ENCODE peak calls at places on chromosomes 4 and X, in seven cellular contexts. C is K562, O is mammary epithelial cell, M is heart left ventricle, T is tibial artery, H is AG04450, I is tibial nerve. E is an unnamed sample.

GRCh38 chr4:175790067-175790466 is 22.0 kb downstream of the GPM6A start:
- DNase-seq in C (no peak), M (no peak), O (no peak), H (no peak), T (no peak), I (no peak), E (no peak)

GRCh38 chrX:140724337-140725105 is 15.0 kb downstream of the LINC00632 start:
- DNase-seq in O (no peak), T (no peak), C (no peak), I (no peak), H (no peak), M (no peak), E (no peak)

GRCh38 chr4:90515191-90515590 is 388.0 kb downstream of the CCSER1 start:
- DNase-seq in T (no peak), C (no peak), H (no peak), I (no peak), M (no peak), O (peak), E (no peak)

GRCh38 chr4:106201373-106201772 is 114.6 kb downstream of the TBCK start:
- DNase-seq in H (no peak), M (no peak), T (no peak), C (peak), I (no peak), O (peak), E (no peak)

GRCh38 chr4:75679876-75680575 is 6.8 kb upstream of the G3BP2 start:
- DNase-seq in C (no peak), T (no peak), H (no peak), O (no peak), I (no peak), M (no peak), E (no peak)

GRCh38 chr4:62006108-62006507 is 806.0 kb downstream of the ADGRL3 start:
- DNase-seq in O (no peak), H (no peak), T (no peak), I (no peak), C (no peak), M (no peak), E (no peak)

GRCh38 chr4:26815686-26816085 is 45.0 kb upstream of the STIM2 start:
- DNase-seq in I (no peak), H (no peak), C (no peak), M (no peak), T (no peak), O (no peak), E (no peak)

GRCh38 chr4:143294710-143295109 is 42.0 kb upstream of the GAB1 start:
- DNase-seq in I (no peak), C (no peak), O (no peak), M (no peak), T (no peak), H (no peak), E (no peak)

GRCh38 chr4:2714071-2714770 is 41.9 kb downstream of the TNIP2 start:
- DNase-seq in C (no peak), O (no peak), I (no peak), T (no peak), H (no peak), M (peak), E (no peak)
- H3K27ac ChIP-seq in C (no peak), O (no peak), I (peak), T (peak), H (peak), M (peak), E (peak)

DNA sequence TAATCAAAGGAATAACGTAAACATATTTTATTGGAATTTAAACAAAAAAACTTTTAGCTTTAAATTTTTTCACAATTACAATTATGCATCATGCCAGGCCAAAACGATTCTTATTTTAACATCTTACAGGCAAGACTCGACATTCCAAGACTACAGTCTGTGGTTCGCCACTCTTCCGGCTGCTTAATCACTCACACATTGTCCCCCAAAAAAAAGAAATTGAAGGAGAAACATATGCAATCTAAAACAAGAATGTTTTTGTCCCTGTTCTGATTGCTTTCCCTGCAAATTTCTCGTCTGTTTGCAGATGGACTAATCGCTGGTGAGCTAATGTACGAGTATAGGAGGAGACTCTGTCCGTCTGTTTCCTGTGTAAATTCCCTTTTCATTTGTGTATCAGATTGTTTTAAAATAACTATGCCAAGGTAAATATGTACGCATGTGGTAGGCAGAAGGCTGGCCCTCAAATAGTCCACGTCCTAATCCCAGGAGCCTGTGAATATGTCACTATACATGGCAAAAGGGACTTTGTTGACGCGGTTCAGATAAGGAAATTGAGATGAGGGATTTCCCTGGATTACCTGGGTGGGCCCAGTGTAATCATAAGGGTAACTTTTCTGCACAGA is 37.7 kb upstream of the MTNR1A start:
- DNase-seq in H (no peak), O (no peak), T (no peak), I (no peak), M (no peak), C (no peak), E (no peak)
- H3K27ac ChIP-seq in H (no peak), O (no peak), T (no peak), I (no peak), M (no peak), C (no peak), E (no peak)

GRCh38 chrX:18668059-18668458 is 3.8 kb downstream of the RS1 start:
- DNase-seq in O (no peak), M (no peak), I (no peak), T (no peak), H (no peak), C (no peak), E (no peak)
- H3K27ac ChIP-seq in O (no peak), M (no peak), I (no peak), T (no peak), H (no peak), C (no peak), E (no peak)

GRCh38 chr4:38071801-38072567 is 111.8 kb downstream of the PTTG2 start:
- DNase-seq in C (no peak), H (no peak), I (no peak), T (no peak), O (no peak), M (peak), E (no peak)

GRCh38 chr4:38072578-38072977 is 112.4 kb downstream of the PTTG2 start:
- DNase-seq in H (no peak), C (no peak), O (no peak), I (no peak), M (no peak), T (no peak), E (no peak)

GRCh38 chr4:38067499-38067898 is 107.3 kb downstream of the PTTG2 start:
- DNase-seq in T (no peak), C (no peak), O (no peak), M (no peak), H (no peak), I (no peak), E (no peak)

GRCh38 chr4:38068107-38068506 is 107.9 kb downstream of the PTTG2 start:
- DNase-seq in O (no peak), I (no peak), C (no peak), T (no peak), H (no peak), M (no peak), E (no peak)

GRCh38 chr4:38069271-38069760 is 109.1 kb downstream of the PTTG2 start:
- DNase-seq in I (no peak), T (no peak), H (peak), O (peak), C (peak), M (no peak), E (peak)
- H3K27ac ChIP-seq in I (no peak), T (no peak), H (no peak), O (no peak), C (no peak), M (no peak), E (peak)

GRCh38 chr4:156169011-156169410 is 215.3 kb upstream of the CTSO start:
- DNase-seq in T (peak), I (no peak), O (peak), M (peak), C (no peak), H (peak), E (peak)
- H3K27ac ChIP-seq in T (no peak), I (no peak), O (no peak), M (peak), C (no peak), H (no peak), E (no peak)

GRCh38 chr4:53716471-53717063 is 125.3 kb upstream of the LNX1 start:
- DNase-seq in I (no peak), T (no peak), H (no peak), M (no peak), C (no peak), O (no peak), E (no peak)
- H3K27ac ChIP-seq in I (no peak), T (peak), H (no peak), M (peak), C (no peak), O (no peak), E (no peak)

GRCh38 chr4:136855886-136856285 is 676.4 kb downstream of the PCDH18 start:
- DNase-seq in H (no peak), T (no peak), O (no peak), C (no peak), M (no peak), I (no peak), E (no peak)

GRCh38 chr4:136864580-136865185 is 667.6 kb downstream of the PCDH18 start:
- DNase-seq in I (no peak), T (no peak), O (peak), H (peak), C (peak), M (no peak), E (peak)

GRCh38 chr4:136863756-136864155 is 668.5 kb downstream of the PCDH18 start:
- DNase-seq in O (no peak), H (no peak), T (no peak), I (no peak), M (no peak), C (no peak), E (no peak)

GRCh38 chr4:136861081-136861480 is 671.2 kb downstream of the PCDH18 start:
- DNase-seq in T (no peak), M (no peak), H (no peak), O (no peak), C (no peak), I (no peak), E (no peak)

GRCh38 chr4:136858911-136859310 is 673.4 kb downstream of the PCDH18 start:
- DNase-seq in C (no peak), T (no peak), O (no peak), I (no peak), M (no peak), H (no peak), E (no peak)
- H3K27ac ChIP-seq in C (no peak), T (no peak), O (no peak), I (no peak), M (no peak), H (no peak), E (no peak)